ENCODE peak calls at places on chromosomes 5 and 9, in nine cellular contexts. One of them, this sample, is unnamed.

GRCh38 chr5:83009408-83009807 is 67.8 kb downstream of the TMEM167A start:
- DNase-seq in A549: no peak
- DNase-seq in fibroblast of the aortic adventitia: no peak
- DNase-seq in IMR-90: no peak
- DNase-seq in Panc1: no peak
- DNase-seq in cardiac muscle cell: no peak
- DNase-seq in heart right ventricle: no peak
- DNase-seq in Calu3: no peak
- DNase-seq in AG10803: no peak
- DNase-seq in this sample: no peak

GRCh38 chr5:143154495-143155375 is 248.8 kb downstream of the NR3C1 start:
- DNase-seq in A549: no peak
- DNase-seq in fibroblast of the aortic adventitia: peak; percentile 87
- DNase-seq in IMR-90: peak; percentile 42
- DNase-seq in Panc1: no peak
- DNase-seq in cardiac muscle cell: no peak
- DNase-seq in heart right ventricle: no peak
- DNase-seq in Calu3: no peak
- DNase-seq in AG10803: peak; percentile 80
- DNase-seq in this sample: no peak

GRCh38 chr5:31196309-31196708 is 2.8 kb downstream of the CDH6 start:
- DNase-seq in A549: peak; percentile 20
- DNase-seq in fibroblast of the aortic adventitia: peak; percentile 68
- DNase-seq in IMR-90: peak; percentile 66
- DNase-seq in Panc1: no peak
- DNase-seq in cardiac muscle cell: peak; percentile 30
- DNase-seq in heart right ventricle: no peak
- DNase-seq in Calu3: no peak
- DNase-seq in AG10803: no peak
- DNase-seq in this sample: no peak

GRCh38 chr9:79470957-79471356 is 100.8 kb upstream of the TLE4 start:
- DNase-seq in A549: no peak
- DNase-seq in fibroblast of the aortic adventitia: no peak
- DNase-seq in IMR-90: no peak
- DNase-seq in Panc1: no peak
- DNase-seq in cardiac muscle cell: no peak
- DNase-seq in heart right ventricle: no peak
- DNase-seq in Calu3: no peak
- DNase-seq in AG10803: no peak
- DNase-seq in this sample: no peak

GRCh38 chr5:6943749-6944148 is 230.5 kb downstream of the TENT4A start:
- DNase-seq in A549: no peak
- DNase-seq in fibroblast of the aortic adventitia: no peak
- DNase-seq in IMR-90: no peak
- DNase-seq in Panc1: no peak
- DNase-seq in cardiac muscle cell: no peak
- DNase-seq in heart right ventricle: no peak
- DNase-seq in Calu3: no peak
- DNase-seq in AG10803: no peak
- DNase-seq in this sample: no peak

GRCh38 chr5:64947031-64947430 is 178.3 kb downstream of the CWC27 start:
- DNase-seq in A549: no peak
- DNase-seq in fibroblast of the aortic adventitia: peak; percentile 22
- DNase-seq in IMR-90: peak; percentile 55
- DNase-seq in Panc1: no peak
- DNase-seq in cardiac muscle cell: peak; percentile 92
- DNase-seq in heart right ventricle: no peak
- DNase-seq in Calu3: peak; percentile 34
- DNase-seq in AG10803: no peak
- DNase-seq in this sample: no peak

GRCh38 chr5:1724822-1725602 is 74.6 kb downstream of the MRPL36 start:
- DNase-seq in A549: no peak
- DNase-seq in fibroblast of the aortic adventitia: peak; percentile 4
- DNase-seq in IMR-90: no peak
- DNase-seq in Panc1: no peak
- DNase-seq in cardiac muscle cell: no peak
- DNase-seq in heart right ventricle: no peak
- DNase-seq in Calu3: no peak
- DNase-seq in AG10803: no peak
- DNase-seq in this sample: peak; percentile 42

GRCh38 chr5:41445937-41446563 is 64.4 kb downstream of the PLCXD3 start:
- DNase-seq in A549: no peak
- DNase-seq in fibroblast of the aortic adventitia: peak; percentile 98
- DNase-seq in IMR-90: peak; percentile 40
- DNase-seq in Panc1: no peak
- DNase-seq in cardiac muscle cell: no peak
- DNase-seq in heart right ventricle: no peak
- DNase-seq in Calu3: no peak
- DNase-seq in AG10803: peak; percentile 34
- DNase-seq in this sample: no peak

DNA sequence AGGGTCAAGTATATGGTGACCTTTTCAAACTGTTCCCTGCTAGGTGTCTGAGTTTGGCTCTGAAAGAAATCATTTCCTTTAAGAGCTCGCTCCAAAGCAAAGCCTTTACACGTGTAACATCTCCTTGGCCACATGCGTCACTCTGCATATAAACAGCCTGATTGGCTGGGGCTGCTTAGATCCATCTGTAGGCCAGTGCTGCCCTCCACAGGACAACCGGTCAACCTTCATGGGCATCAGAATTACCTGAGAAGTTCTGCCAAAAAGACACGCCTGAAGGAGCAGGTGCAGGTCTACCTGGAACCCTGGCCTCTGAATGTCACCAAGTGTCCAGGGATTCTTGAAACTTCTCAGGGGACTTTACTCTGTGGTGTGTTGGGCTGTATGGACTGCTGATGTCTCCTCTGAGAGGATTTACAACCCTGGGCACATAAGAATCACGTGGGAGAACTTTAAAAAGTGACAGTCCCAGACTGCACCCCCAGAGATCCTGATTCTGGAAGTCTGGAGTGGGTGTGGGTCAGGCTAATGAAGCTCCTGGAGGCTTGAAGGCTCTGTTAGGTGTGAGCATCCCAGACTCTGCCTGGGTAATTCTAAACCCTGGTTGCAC is 497.6 kb downstream of the GADD45G start:
- DNase-seq in A549: peak; percentile 91
- DNase-seq in fibroblast of the aortic adventitia: peak; percentile 79
- DNase-seq in IMR-90: peak; percentile 88
- DNase-seq in Panc1: peak; percentile 59
- DNase-seq in cardiac muscle cell: peak; percentile 93
- DNase-seq in heart right ventricle: peak; percentile 82
- DNase-seq in Calu3: peak; percentile 76
- DNase-seq in AG10803: peak; percentile 83
- DNase-seq in this sample: peak; percentile 84
- TF ChIP-seq CTCF in A549: peak; percentile 84
- TF ChIP-seq CTCF in fibroblast of the aortic adventitia: peak; percentile 58
- TF ChIP-seq CTCF in IMR-90: peak; percentile 73
- TF ChIP-seq CTCF in Panc1: peak; percentile 79
- TF ChIP-seq CTCF in cardiac muscle cell: peak; percentile 70
- TF ChIP-seq CTCF in heart right ventricle: peak; percentile 89
- TF ChIP-seq CTCF in Calu3: peak; percentile 46
- TF ChIP-seq CTCF in AG10803: peak; percentile 82
- TF ChIP-seq CTCF in this sample: peak; percentile 87

GRCh38 chr5:89060768-89061167 is 177.8 kb upstream of the MEF2C start:
- DNase-seq in A549: no peak
- DNase-seq in fibroblast of the aortic adventitia: no peak
- DNase-seq in IMR-90: no peak
- DNase-seq in Panc1: no peak
- DNase-seq in cardiac muscle cell: no peak
- DNase-seq in heart right ventricle: no peak
- DNase-seq in Calu3: no peak
- DNase-seq in AG10803: no peak
- DNase-seq in this sample: no peak

GRCh38 chr5:89064054-89064453 is 181.1 kb upstream of the MEF2C start:
- DNase-seq in A549: no peak
- DNase-seq in fibroblast of the aortic adventitia: no peak
- DNase-seq in IMR-90: no peak
- DNase-seq in Panc1: no peak
- DNase-seq in cardiac muscle cell: no peak
- DNase-seq in heart right ventricle: no peak
- DNase-seq in Calu3: no peak
- DNase-seq in AG10803: no peak
- DNase-seq in this sample: no peak

GRCh38 chr5:89067362-89067761 is 184.4 kb upstream of the MEF2C start:
- DNase-seq in A549: no peak
- DNase-seq in fibroblast of the aortic adventitia: no peak
- DNase-seq in IMR-90: no peak
- DNase-seq in Panc1: no peak
- DNase-seq in cardiac muscle cell: no peak
- DNase-seq in heart right ventricle: no peak
- DNase-seq in Calu3: no peak
- DNase-seq in AG10803: no peak
- DNase-seq in this sample: no peak

GRCh38 chr5:89065919-89066318 is 182.9 kb upstream of the MEF2C start:
- DNase-seq in A549: no peak
- DNase-seq in fibroblast of the aortic adventitia: no peak
- DNase-seq in IMR-90: no peak
- DNase-seq in Panc1: no peak
- DNase-seq in cardiac muscle cell: peak; percentile 7
- DNase-seq in heart right ventricle: no peak
- DNase-seq in Calu3: no peak
- DNase-seq in AG10803: no peak
- DNase-seq in this sample: no peak

DNA sequence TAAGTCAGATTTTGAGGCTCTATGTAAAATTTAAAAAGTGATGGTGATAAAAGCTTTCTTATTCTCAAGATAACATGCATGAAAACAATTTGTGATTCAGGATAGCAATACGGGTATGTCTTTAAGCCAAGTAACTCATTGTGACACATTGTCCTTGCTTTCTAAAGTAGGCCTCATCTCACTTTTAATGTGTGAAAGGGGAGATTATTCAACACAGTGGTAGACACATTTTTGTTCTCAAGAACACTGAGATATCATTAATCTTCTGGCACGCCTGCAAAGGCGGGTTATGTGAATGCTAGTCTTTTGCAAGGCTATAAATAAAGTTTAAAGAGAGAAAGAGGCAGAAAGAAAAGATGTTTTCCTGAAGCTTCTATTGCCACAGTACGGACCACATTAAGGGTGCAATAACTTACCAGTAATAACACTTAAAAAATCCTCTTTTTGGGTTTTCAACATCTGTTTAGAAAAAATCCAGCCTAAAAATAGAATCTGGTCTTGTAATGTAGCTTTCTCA is 181.8 kb upstream of the MEF2C start:
- DNase-seq in A549: no peak
- DNase-seq in fibroblast of the aortic adventitia: peak; percentile 10
- DNase-seq in IMR-90: no peak
- DNase-seq in Panc1: no peak
- DNase-seq in cardiac muscle cell: no peak
- DNase-seq in heart right ventricle: no peak
- DNase-seq in Calu3: no peak
- DNase-seq in AG10803: no peak
- DNase-seq in this sample: no peak
- TF ChIP-seq CTCF in A549: no peak
- TF ChIP-seq CTCF in fibroblast of the aortic adventitia: no peak
- TF ChIP-seq CTCF in IMR-90: no peak
- TF ChIP-seq CTCF in Panc1: no peak
- TF ChIP-seq CTCF in cardiac muscle cell: no peak
- TF ChIP-seq CTCF in heart right ventricle: no peak
- TF ChIP-seq CTCF in Calu3: no peak
- TF ChIP-seq CTCF in AG10803: no peak
- TF ChIP-seq CTCF in this sample: no peak

GRCh38 chr5:52727568-52727967 is 60.1 kb upstream of the ITGA1 start:
- DNase-seq in A549: no peak
- DNase-seq in fibroblast of the aortic adventitia: peak; percentile 77
- DNase-seq in IMR-90: peak; percentile 73
- DNase-seq in Panc1: no peak
- DNase-seq in cardiac muscle cell: no peak
- DNase-seq in heart right ventricle: peak; percentile 59
- DNase-seq in Calu3: peak; percentile 37
- DNase-seq in AG10803: peak; percentile 77
- DNase-seq in this sample: no peak

GRCh38 chr5:52725781-52726180 is 61.9 kb upstream of the ITGA1 start:
- DNase-seq in A549: no peak
- DNase-seq in fibroblast of the aortic adventitia: no peak
- DNase-seq in IMR-90: no peak
- DNase-seq in Panc1: no peak
- DNase-seq in cardiac muscle cell: no peak
- DNase-seq in heart right ventricle: peak; percentile 74
- DNase-seq in Calu3: no peak
- DNase-seq in AG10803: peak; percentile 29
- DNase-seq in this sample: no peak

GRCh38 chr5:52728201-52728600 is 59.5 kb upstream of the ITGA1 start:
- DNase-seq in A549: no peak
- DNase-seq in fibroblast of the aortic adventitia: no peak
- DNase-seq in IMR-90: no peak
- DNase-seq in Panc1: no peak
- DNase-seq in cardiac muscle cell: no peak
- DNase-seq in heart right ventricle: no peak
- DNase-seq in Calu3: no peak
- DNase-seq in AG10803: no peak
- DNase-seq in this sample: no peak

GRCh38 chr5:52728686-52729085 is 59.0 kb upstream of the ITGA1 start:
- DNase-seq in A549: no peak
- DNase-seq in fibroblast of the aortic adventitia: no peak
- DNase-seq in IMR-90: no peak
- DNase-seq in Panc1: no peak
- DNase-seq in cardiac muscle cell: no peak
- DNase-seq in heart right ventricle: no peak
- DNase-seq in Calu3: no peak
- DNase-seq in AG10803: no peak
- DNase-seq in this sample: no peak

DNA sequence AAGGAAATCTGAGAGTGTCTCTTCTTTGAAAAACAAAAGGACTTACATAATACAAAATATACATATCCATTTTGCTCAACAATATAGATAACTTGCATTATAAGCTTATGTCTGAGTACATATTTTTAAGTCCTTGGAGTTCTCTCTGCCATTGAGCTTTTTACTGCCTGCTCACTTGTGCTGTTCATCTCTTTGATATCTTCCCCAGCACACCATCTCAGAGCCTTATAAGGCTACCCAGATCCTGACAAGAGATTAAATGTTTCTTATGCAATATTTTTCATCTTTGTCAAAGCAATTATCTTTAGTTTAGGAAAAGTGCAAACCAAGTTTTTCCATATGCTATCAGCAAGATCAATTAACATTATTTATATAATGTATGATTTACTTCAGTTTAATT is 60.7 kb upstream of the ITGA1 start:
- DNase-seq in A549: no peak
- DNase-seq in fibroblast of the aortic adventitia: no peak
- DNase-seq in IMR-90: no peak
- DNase-seq in Panc1: no peak
- DNase-seq in cardiac muscle cell: no peak
- DNase-seq in heart right ventricle: no peak
- DNase-seq in Calu3: no peak
- DNase-seq in AG10803: no peak
- DNase-seq in this sample: no peak
- TF ChIP-seq CTCF in A549: no peak
- TF ChIP-seq CTCF in fibroblast of the aortic adventitia: no peak
- TF ChIP-seq CTCF in IMR-90: no peak
- TF ChIP-seq CTCF in Panc1: no peak
- TF ChIP-seq CTCF in cardiac muscle cell: no peak
- TF ChIP-seq CTCF in heart right ventricle: no peak
- TF ChIP-seq CTCF in Calu3: no peak
- TF ChIP-seq CTCF in AG10803: no peak
- TF ChIP-seq CTCF in this sample: no peak

GRCh38 chr9:684055-684949 is 157.2 kb upstream of the DMRT1 start:
- DNase-seq in A549: no peak
- DNase-seq in fibroblast of the aortic adventitia: peak; percentile 82
- DNase-seq in IMR-90: peak; percentile 81
- DNase-seq in Panc1: no peak
- DNase-seq in cardiac muscle cell: peak; percentile 36
- DNase-seq in heart right ventricle: no peak
- DNase-seq in Calu3: no peak
- DNase-seq in AG10803: peak; percentile 73
- DNase-seq in this sample: no peak

GRCh38 chr9:686381-686813 is 155.1 kb upstream of the DMRT1 start:
- DNase-seq in A549: no peak
- DNase-seq in fibroblast of the aortic adventitia: peak; percentile 87
- DNase-seq in IMR-90: no peak
- DNase-seq in Panc1: no peak
- DNase-seq in cardiac muscle cell: no peak
- DNase-seq in heart right ventricle: no peak
- DNase-seq in Calu3: no peak
- DNase-seq in AG10803: peak; percentile 83
- DNase-seq in this sample: no peak

GRCh38 chr9:687994-688393 is 153.5 kb upstream of the DMRT1 start:
- DNase-seq in A549: no peak
- DNase-seq in fibroblast of the aortic adventitia: no peak
- DNase-seq in IMR-90: no peak
- DNase-seq in Panc1: no peak
- DNase-seq in cardiac muscle cell: no peak
- DNase-seq in heart right ventricle: no peak
- DNase-seq in Calu3: no peak
- DNase-seq in AG10803: no peak
- DNase-seq in this sample: no peak

GRCh38 chr9:684950-685340 is 156.6 kb upstream of the DMRT1 start:
- DNase-seq in A549: no peak
- DNase-seq in fibroblast of the aortic adventitia: peak; percentile 78
- DNase-seq in IMR-90: peak; percentile 88
- DNase-seq in Panc1: no peak
- DNase-seq in cardiac muscle cell: no peak
- DNase-seq in heart right ventricle: no peak
- DNase-seq in Calu3: no peak
- DNase-seq in AG10803: peak; percentile 69
- DNase-seq in this sample: no peak

DNA sequence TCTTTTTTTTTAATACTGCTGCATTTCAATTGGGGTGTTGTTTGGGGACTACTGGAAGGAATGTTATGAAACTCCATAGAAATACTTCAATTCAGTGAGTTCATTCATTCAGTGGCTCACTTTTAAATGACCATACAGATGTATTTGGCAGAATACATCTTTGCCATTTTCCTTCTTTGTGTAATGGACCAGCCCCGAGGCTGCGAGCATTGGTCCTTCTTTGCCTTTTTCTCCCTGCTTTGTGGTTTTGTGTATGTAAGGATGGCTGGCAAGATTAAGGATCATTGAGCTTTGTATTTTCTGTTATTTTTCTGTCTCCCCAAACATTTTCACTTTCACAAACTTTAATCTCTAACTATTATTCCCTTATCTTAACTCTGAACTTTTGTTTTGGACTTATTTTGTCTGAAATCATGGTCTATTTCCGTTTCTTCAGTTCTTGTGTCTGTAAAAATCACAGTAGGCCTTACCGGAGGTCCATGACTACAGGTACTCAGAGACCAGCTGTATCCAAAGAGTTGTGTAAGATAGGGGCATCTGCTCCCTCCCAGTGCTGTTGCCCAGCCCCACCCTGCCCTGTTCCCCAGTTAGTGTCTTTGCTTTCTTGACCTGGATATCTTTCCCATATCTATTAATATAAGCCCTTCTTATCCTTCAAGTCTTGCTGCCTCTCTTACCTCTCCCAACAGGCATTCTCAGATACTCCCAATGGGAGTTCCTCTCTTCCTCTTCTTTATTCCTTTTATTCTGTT is 154.3 kb upstream of the DMRT1 start:
- DNase-seq in A549: no peak
- DNase-seq in fibroblast of the aortic adventitia: no peak
- DNase-seq in IMR-90: no peak
- DNase-seq in Panc1: no peak
- DNase-seq in cardiac muscle cell: no peak
- DNase-seq in heart right ventricle: no peak
- DNase-seq in Calu3: no peak
- DNase-seq in AG10803: no peak
- DNase-seq in this sample: no peak
- TF ChIP-seq CTCF in A549: no peak
- TF ChIP-seq CTCF in fibroblast of the aortic adventitia: no peak
- TF ChIP-seq CTCF in IMR-90: no peak
- TF ChIP-seq CTCF in Panc1: no peak
- TF ChIP-seq CTCF in cardiac muscle cell: no peak
- TF ChIP-seq CTCF in heart right ventricle: no peak
- TF ChIP-seq CTCF in Calu3: no peak
- TF ChIP-seq CTCF in AG10803: peak; percentile 10
- TF ChIP-seq CTCF in this sample: no peak